ENCODE peak calls at places on chromosomes 4 and X, in eight cellular contexts. One of them, this sample, is unnamed. For H3K4me1, the result is how much of the 10 kb centered on the place peaks cover.

GRCh38 chr4:31946456-31946855 is 1226.3 kb downstream of the PCDH7 start:
- DNase-seq in OCI-LY7: no peak
- DNase-seq in CD8-positive, alpha-beta memory T cell: no peak
- DNase-seq in IMR-90: no peak
- DNase-seq in H1: no peak
- DNase-seq in heart left ventricle: no peak
- DNase-seq in adrenal gland: no peak
- DNase-seq in astrocyte: no peak
- DNase-seq in this sample: no peak

GRCh38 chrX:153802513-153803045 is 8.1 kb downstream of the SSR4 start:
- DNase-seq in adrenal gland: no peak
- DNase-seq in OCI-LY7: no peak
- DNase-seq in astrocyte: no peak
- DNase-seq in heart left ventricle: no peak
- DNase-seq in IMR-90: no peak
- DNase-seq in H1: no peak
- DNase-seq in CD8-positive, alpha-beta memory T cell: no peak
- DNase-seq in this sample: no peak

GRCh38 chr4:7539659-7540058 is 104.9 kb upstream of the PSAPL1 start:
- DNase-seq in CD8-positive, alpha-beta memory T cell: peak
- DNase-seq in OCI-LY7: peak
- DNase-seq in adrenal gland: no peak
- DNase-seq in heart left ventricle: no peak
- DNase-seq in IMR-90: no peak
- DNase-seq in astrocyte: no peak
- DNase-seq in H1: no peak
- DNase-seq in this sample: no peak

GRCh38 chr4:100165809-100166208 is 24.5 kb downstream of the DDIT4L start:
- DNase-seq in H1: no peak
- DNase-seq in OCI-LY7: peak
- DNase-seq in adrenal gland: no peak
- DNase-seq in CD8-positive, alpha-beta memory T cell: no peak
- DNase-seq in astrocyte: peak
- DNase-seq in heart left ventricle: no peak
- DNase-seq in IMR-90: peak
- DNase-seq in this sample: no peak

GRCh38 chrX:140762061-140762460 is 52.5 kb downstream of the LINC00632 start:
- DNase-seq in astrocyte: peak
- DNase-seq in OCI-LY7: peak
- DNase-seq in IMR-90: peak
- DNase-seq in H1: peak
- DNase-seq in adrenal gland: peak
- DNase-seq in CD8-positive, alpha-beta memory T cell: peak
- DNase-seq in heart left ventricle: peak
- DNase-seq in this sample: no peak

GRCh38 chr4:77671051-77671450 is 65.4 kb downstream of the CXCL13 start:
- DNase-seq in heart left ventricle: no peak
- DNase-seq in IMR-90: no peak
- DNase-seq in CD8-positive, alpha-beta memory T cell: no peak
- DNase-seq in astrocyte: no peak
- DNase-seq in adrenal gland: no peak
- DNase-seq in OCI-LY7: no peak
- DNase-seq in H1: no peak
- DNase-seq in this sample: no peak

GRCh38 chr4:24131954-24132673 is 242.3 kb upstream of the PPARGC1A start:
- DNase-seq in OCI-LY7: no peak
- DNase-seq in astrocyte: no peak
- DNase-seq in IMR-90: no peak
- DNase-seq in adrenal gland: no peak
- DNase-seq in heart left ventricle: no peak
- DNase-seq in CD8-positive, alpha-beta memory T cell: no peak
- DNase-seq in H1: no peak
- DNase-seq in this sample: no peak

GRCh38 chr4:78059524-78059889 is 2.4 kb downstream of the FRAS1 start:
- DNase-seq in heart left ventricle: peak
- DNase-seq in IMR-90: peak
- DNase-seq in OCI-LY7: peak
- DNase-seq in adrenal gland: peak
- DNase-seq in astrocyte: peak
- DNase-seq in H1: peak
- DNase-seq in CD8-positive, alpha-beta memory T cell: no peak
- DNase-seq in this sample: peak

GRCh38 chr4:154425514-154425913 is 66.1 kb downstream of the DCHS2 start:
- DNase-seq in IMR-90: no peak
- DNase-seq in adrenal gland: no peak
- DNase-seq in CD8-positive, alpha-beta memory T cell: no peak
- DNase-seq in astrocyte: no peak
- DNase-seq in H1: no peak
- DNase-seq in OCI-LY7: no peak
- DNase-seq in heart left ventricle: no peak
- DNase-seq in this sample: no peak

GRCh38 chr4:4853921-4854648 is 5.4 kb upstream of the MSX1 start:
- DNase-seq in heart left ventricle: no peak
- DNase-seq in OCI-LY7: no peak
- DNase-seq in H1: no peak
- DNase-seq in astrocyte: no peak
- DNase-seq in IMR-90: no peak
- DNase-seq in adrenal gland: no peak
- DNase-seq in CD8-positive, alpha-beta memory T cell: no peak
- DNase-seq in this sample: no peak

GRCh38 chr4:4853371-4853823 is 6.1 kb upstream of the MSX1 start:
- DNase-seq in adrenal gland: no peak
- DNase-seq in OCI-LY7: no peak
- DNase-seq in H1: no peak
- DNase-seq in heart left ventricle: no peak
- DNase-seq in CD8-positive, alpha-beta memory T cell: no peak
- DNase-seq in astrocyte: no peak
- DNase-seq in IMR-90: no peak
- DNase-seq in this sample: no peak

GRCh38 chr4:4851906-4852305 is 7.6 kb upstream of the MSX1 start:
- DNase-seq in astrocyte: no peak
- DNase-seq in CD8-positive, alpha-beta memory T cell: no peak
- DNase-seq in adrenal gland: no peak
- DNase-seq in IMR-90: no peak
- DNase-seq in heart left ventricle: no peak
- DNase-seq in H1: no peak
- DNase-seq in OCI-LY7: no peak
- DNase-seq in this sample: no peak

GRCh38 chr4:4851081-4851480 is 8.4 kb upstream of the MSX1 start:
- DNase-seq in heart left ventricle: no peak
- DNase-seq in OCI-LY7: no peak
- DNase-seq in astrocyte: no peak
- DNase-seq in H1: no peak
- DNase-seq in IMR-90: no peak
- DNase-seq in CD8-positive, alpha-beta memory T cell: no peak
- DNase-seq in adrenal gland: no peak
- DNase-seq in this sample: no peak

GRCh38 chr4:4852591-4853362 is 6.7 kb upstream of the MSX1 start:
- DNase-seq in H1: peak
- DNase-seq in OCI-LY7: no peak
- DNase-seq in astrocyte: peak
- DNase-seq in heart left ventricle: no peak
- DNase-seq in CD8-positive, alpha-beta memory T cell: no peak
- DNase-seq in IMR-90: peak
- DNase-seq in adrenal gland: no peak
- DNase-seq in this sample: no peak
- H3K4me3 ChIP-seq in H1: peak
- H3K4me3 ChIP-seq in OCI-LY7: no peak
- H3K4me3 ChIP-seq in astrocyte: peak
- H3K4me3 ChIP-seq in heart left ventricle: peak
- H3K4me3 ChIP-seq in CD8-positive, alpha-beta memory T cell: peak
- H3K4me3 ChIP-seq in IMR-90: peak
- H3K4me3 ChIP-seq in adrenal gland: peak
- H3K4me3 ChIP-seq in this sample: no peak

GRCh38 chr4:73703320-73703719 is 37.0 kb upstream of the CXCL8 start:
- DNase-seq in H1: no peak
- DNase-seq in adrenal gland: no peak
- DNase-seq in IMR-90: no peak
- DNase-seq in CD8-positive, alpha-beta memory T cell: no peak
- DNase-seq in OCI-LY7: no peak
- DNase-seq in astrocyte: no peak
- DNase-seq in heart left ventricle: no peak
- DNase-seq in this sample: no peak

GRCh38 chr4:73705721-73706120 is 34.6 kb upstream of the CXCL8 start:
- DNase-seq in IMR-90: no peak
- DNase-seq in adrenal gland: no peak
- DNase-seq in CD8-positive, alpha-beta memory T cell: no peak
- DNase-seq in H1: no peak
- DNase-seq in astrocyte: no peak
- DNase-seq in OCI-LY7: no peak
- DNase-seq in heart left ventricle: no peak
- DNase-seq in this sample: no peak

GRCh38 chr4:73702796-73703287 is 37.5 kb upstream of the CXCL8 start:
- DNase-seq in IMR-90: peak
- DNase-seq in heart left ventricle: no peak
- DNase-seq in OCI-LY7: no peak
- DNase-seq in H1: no peak
- DNase-seq in adrenal gland: no peak
- DNase-seq in CD8-positive, alpha-beta memory T cell: no peak
- DNase-seq in astrocyte: no peak
- DNase-seq in this sample: no peak

GRCh38 chr4:73705056-73705432 is 35.3 kb upstream of the CXCL8 start:
- DNase-seq in OCI-LY7: no peak
- DNase-seq in adrenal gland: no peak
- DNase-seq in astrocyte: peak
- DNase-seq in H1: no peak
- DNase-seq in heart left ventricle: no peak
- DNase-seq in IMR-90: peak
- DNase-seq in CD8-positive, alpha-beta memory T cell: no peak
- DNase-seq in this sample: peak

DNA sequence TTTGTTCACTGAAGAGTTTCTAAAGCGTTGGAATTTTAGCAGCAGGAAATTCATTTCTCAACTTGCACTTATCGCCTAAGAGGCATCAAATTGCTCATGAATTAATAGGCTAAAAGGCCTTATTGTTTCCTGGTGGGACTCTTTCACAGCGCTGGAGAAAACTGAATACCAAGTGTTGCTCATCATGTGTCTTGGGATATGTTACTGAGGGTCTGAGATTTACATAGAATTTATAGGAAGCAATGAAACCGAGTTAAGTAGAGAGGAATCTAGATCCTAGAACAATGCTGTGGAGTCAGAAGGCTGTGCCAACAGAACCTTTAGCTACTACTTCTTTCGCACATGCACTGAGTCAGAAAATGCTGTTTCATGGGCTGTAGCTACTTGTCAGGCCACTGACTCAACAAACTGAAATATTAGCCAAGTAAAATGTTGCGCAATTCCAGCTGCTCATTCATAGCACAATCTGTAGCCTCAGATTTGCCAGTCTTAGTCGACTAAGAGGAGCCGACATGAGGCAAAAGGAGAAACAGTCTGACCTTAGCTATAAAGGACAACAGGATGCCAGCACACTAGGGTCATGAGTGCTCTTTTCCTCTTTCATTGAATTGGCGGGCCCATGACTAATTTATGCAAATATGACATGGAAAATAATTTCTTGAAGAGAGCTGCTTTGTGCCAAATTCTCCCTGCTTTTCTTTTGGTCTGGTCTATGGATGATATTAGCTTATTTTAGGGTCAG is 35.9 kb upstream of the CXCL8 start:
- DNase-seq in H1: no peak
- DNase-seq in OCI-LY7: no peak
- DNase-seq in IMR-90: peak
- DNase-seq in astrocyte: peak
- DNase-seq in adrenal gland: peak
- DNase-seq in heart left ventricle: peak
- DNase-seq in CD8-positive, alpha-beta memory T cell: no peak
- DNase-seq in this sample: no peak
- H3K27ac ChIP-seq in H1: peak
- H3K27ac ChIP-seq in OCI-LY7: no peak
- H3K27ac ChIP-seq in IMR-90: peak
- H3K27ac ChIP-seq in astrocyte: peak
- H3K27ac ChIP-seq in adrenal gland: peak
- H3K27ac ChIP-seq in heart left ventricle: peak
- H3K27ac ChIP-seq in CD8-positive, alpha-beta memory T cell: no peak
- H3K27ac ChIP-seq in this sample: peak

GRCh38 chr4:2865381-2865780 is 21.7 kb downstream of the ADD1 start:
- DNase-seq in H1: no peak
- DNase-seq in CD8-positive, alpha-beta memory T cell: no peak
- DNase-seq in IMR-90: no peak
- DNase-seq in adrenal gland: no peak
- DNase-seq in OCI-LY7: no peak
- DNase-seq in astrocyte: no peak
- DNase-seq in heart left ventricle: no peak
- DNase-seq in this sample: no peak
- H3K4me1 ChIP-seq in H1: under half
- H3K4me1 ChIP-seq in CD8-positive, alpha-beta memory T cell: under half
- H3K4me1 ChIP-seq in IMR-90: under half
- H3K4me1 ChIP-seq in adrenal gland: half or more
- H3K4me1 ChIP-seq in OCI-LY7: under half
- H3K4me1 ChIP-seq in astrocyte: under half
- H3K4me1 ChIP-seq in heart left ventricle: half or more
- H3K4me1 ChIP-seq in this sample: under half

DNA sequence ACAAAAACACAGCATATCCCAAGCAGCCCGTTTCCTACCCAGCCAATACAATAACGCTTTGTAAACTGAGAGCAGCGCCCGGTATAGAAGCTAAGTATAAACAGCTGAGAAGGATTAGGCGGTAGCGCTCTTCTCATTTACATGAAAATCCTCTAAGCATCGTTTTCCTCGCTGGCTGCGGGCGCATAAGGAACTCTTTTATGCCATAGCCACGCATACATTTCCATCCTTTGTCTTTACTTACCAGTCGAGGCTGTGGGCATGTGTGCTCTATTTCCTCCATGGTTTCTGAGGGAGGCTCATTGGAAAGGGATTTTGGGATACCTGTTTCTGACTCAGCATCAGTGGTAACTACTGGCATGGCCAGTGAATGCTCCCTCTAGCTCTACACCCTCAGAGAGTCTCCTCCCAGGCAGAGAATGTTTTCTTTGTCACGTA is 383 bp downstream of the PCYT1B start:
- DNase-seq in IMR-90: no peak
- DNase-seq in OCI-LY7: no peak
- DNase-seq in astrocyte: no peak
- DNase-seq in heart left ventricle: no peak
- DNase-seq in CD8-positive, alpha-beta memory T cell: no peak
- DNase-seq in H1: no peak
- DNase-seq in adrenal gland: no peak
- DNase-seq in this sample: peak
- H3K4me3 ChIP-seq in IMR-90: no peak
- H3K4me3 ChIP-seq in OCI-LY7: no peak
- H3K4me3 ChIP-seq in astrocyte: peak
- H3K4me3 ChIP-seq in heart left ventricle: peak
- H3K4me3 ChIP-seq in CD8-positive, alpha-beta memory T cell: peak
- H3K4me3 ChIP-seq in H1: peak
- H3K4me3 ChIP-seq in adrenal gland: peak
- H3K4me3 ChIP-seq in this sample: peak

DNA sequence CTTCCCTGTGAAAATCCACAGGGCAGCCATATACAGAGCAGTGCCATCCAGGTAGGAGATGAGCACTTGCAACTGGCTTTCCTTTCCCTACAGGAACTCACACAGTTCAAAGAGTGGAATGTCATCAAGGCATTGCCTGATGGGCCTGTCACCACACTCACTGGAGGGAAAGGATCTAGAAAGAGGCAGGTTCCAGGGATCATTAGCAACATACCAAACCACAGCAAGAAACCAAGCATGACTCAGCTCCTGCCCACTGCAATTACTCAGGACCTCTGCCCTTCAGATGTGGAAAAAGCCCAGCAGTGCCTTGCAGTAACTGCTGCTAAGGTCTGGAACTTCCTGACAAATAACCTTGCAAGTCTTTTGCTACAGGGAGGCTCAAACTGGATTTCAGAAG is 101.2 kb downstream of the ZNF674 start:
- DNase-seq in IMR-90: peak
- DNase-seq in heart left ventricle: no peak
- DNase-seq in H1: no peak
- DNase-seq in OCI-LY7: no peak
- DNase-seq in CD8-positive, alpha-beta memory T cell: no peak
- DNase-seq in astrocyte: peak
- DNase-seq in adrenal gland: no peak
- DNase-seq in this sample: no peak
- H3K27ac ChIP-seq in IMR-90: no peak
- H3K27ac ChIP-seq in heart left ventricle: no peak
- H3K27ac ChIP-seq in H1: no peak
- H3K27ac ChIP-seq in OCI-LY7: no peak
- H3K27ac ChIP-seq in CD8-positive, alpha-beta memory T cell: no peak
- H3K27ac ChIP-seq in astrocyte: peak
- H3K27ac ChIP-seq in adrenal gland: no peak
- H3K27ac ChIP-seq in this sample: no peak

This sample was measured in iPS DF 6.9.